ENCODE peak calls at places on chromosome 3, in nine cellular contexts. K, T, E, D, W, U, R, H and V are unnamed samples.

GRCh38 chr3:100041328-100041749 is 73.0 kb downstream of the FILIP1L start:
- DNase-seq in H (no peak), E (no peak), W (no peak), U (peak; percentile 94), T (no peak), R (peak; percentile 86), K (no peak), D (no peak), V (peak; percentile 57)

GRCh38 chr3:98814799-98815450 is 51.8 kb downstream of the ST3GAL6 start:
- DNase-seq in T (no peak), E (no peak), K (no peak), D (no peak), R (peak; percentile 72), H (no peak), W (no peak), U (no peak), V (no peak)

GRCh38 chr3:158804441-158804840 is 2.6 kb downstream of the MFSD1 start:
- DNase-seq in K (no peak), U (no peak), W (no peak), E (no peak), T (no peak), H (no peak), D (no peak), R (no peak), V (no peak)

GRCh38 chr3:10585945-10586344 is 80.6 kb upstream of the ATP2B2 start:
- DNase-seq in R (no peak), H (no peak), D (no peak), W (no peak), K (no peak), U (no peak), E (no peak), T (no peak), V (no peak)

GRCh38 chr3:161415506-161416231 is 44.4 kb upstream of the SPTSSB start:
- DNase-seq in T (no peak), U (peak; percentile 77), R (peak; percentile 87), W (no peak), K (no peak), D (no peak), E (no peak), H (peak; percentile 45), V (no peak)

GRCh38 chr3:172087827-172088580 is 48.6 kb downstream of the FNDC3B start:
- DNase-seq in K (no peak), R (no peak), D (no peak), U (no peak), W (no peak), H (no peak), E (no peak), T (no peak), V (no peak)

GRCh38 chr3:187616307-187616939 is 53.8 kb downstream of the SST start:
- DNase-seq in R (peak; percentile 57), H (peak; percentile 18), W (no peak), U (peak; percentile 17), E (peak; percentile 44), K (peak; percentile 43), T (peak; percentile 66), D (peak; percentile 36), V (peak; percentile 3)

GRCh38 chr3:183298708-183299153 is 45.7 kb downstream of the B3GNT5 start:
- DNase-seq in U (peak; percentile 77), K (no peak), H (no peak), E (no peak), R (peak; percentile 49), W (peak; percentile 90), D (no peak), T (peak; percentile 65), V (no peak)

GRCh38 chr3:12982619-12983101 is 90.6 kb downstream of the IQSEC1 start:
- DNase-seq in W (no peak), U (no peak), H (no peak), D (no peak), K (no peak), T (no peak), E (no peak), R (no peak), V (no peak)

GRCh38 chr3:120102674-120103073 is 8.4 kb upstream of the GSK3B start:
- DNase-seq in D (no peak), R (no peak), T (no peak), E (no peak), U (no peak), W (no peak), H (no peak), K (no peak), V (no peak)

GRCh38 chr3:4571690-4572334 is 78.7 kb downstream of the ITPR1 start:
- DNase-seq in U (no peak), R (no peak), T (no peak), E (no peak), D (no peak), W (no peak), K (no peak), H (no peak), V (no peak)

GRCh38 chr3:192802957-192803899 is 75.9 kb upstream of the FGF12 start:
- DNase-seq in U (no peak), H (peak; percentile 27), E (no peak), W (no peak), R (no peak), K (no peak), T (peak; percentile 25), D (peak; percentile 29), V (peak; percentile 61)

GRCh38 chr3:51591231-51591630 is 52.7 kb downstream of the RAD54L2 start:
- DNase-seq in H (no peak), T (no peak), W (no peak), D (no peak), K (no peak), R (no peak), U (peak; percentile 44), E (no peak), V (no peak)

GRCh38 chr3:47016934-47017435 is 37.5 kb downstream of the NBEAL2 start:
- DNase-seq in E (peak; percentile 9), W (no peak), H (no peak), R (peak; percentile 74), K (no peak), D (no peak), U (peak; percentile 56), T (no peak), V (peak; percentile 29)

GRCh38 chr3:152301745-152302181 is 33.0 kb downstream of the MBNL1 start:
- DNase-seq in E (no peak), H (no peak), U (no peak), K (no peak), D (no peak), R (no peak), T (no peak), W (no peak), V (no peak)

GRCh38 chr3:63927623-63928280 is 15.6 kb upstream of the SCAANT1 start:
- DNase-seq in R (no peak), T (no peak), K (no peak), W (no peak), D (no peak), H (no peak), E (no peak), U (no peak), V (no peak)

GRCh38 chr3:171850324-171850697 is 7.2 kb downstream of the TMEM212 start:
- DNase-seq in U (no peak), H (no peak), T (no peak), K (no peak), E (no peak), R (no peak), D (no peak), W (no peak), V (no peak)

GRCh38 chr3:160885791-160886286 is 129.8 kb downstream of the PPM1L start:
- DNase-seq in H (no peak), D (no peak), R (no peak), K (no peak), E (no peak), U (peak; percentile 2), W (peak; percentile 77), T (peak; percentile 93), V (no peak)

GRCh38 chr3:141646760-141647561 is 91.1 kb upstream of the RNF7 start:
- DNase-seq in R (peak; percentile 20), U (peak; percentile 27), D (peak; percentile 21), K (no peak), E (no peak), H (peak; percentile 40), T (no peak), W (peak; percentile 54), V (peak; percentile 79)

GRCh38 chr3:171342200-171342599 is 118.0 kb downstream of the TNIK start:
- DNase-seq in H (no peak), E (no peak), T (no peak), U (no peak), W (no peak), K (no peak), R (no peak), D (no peak), V (no peak)

GRCh38 chr3:159018341-159018740 is 216.5 kb downstream of the MFSD1 start:
- DNase-seq in K (no peak), H (no peak), W (no peak), E (no peak), D (no peak), U (no peak), R (no peak), T (no peak), V (no peak)

GRCh38 chr3:189827108-189827507 is 195.9 kb downstream of the TP63 start:
- DNase-seq in W (no peak), E (no peak), H (no peak), U (no peak), R (no peak), K (no peak), D (no peak), T (no peak), V (no peak)

GRCh38 chr3:190321789-190322603 is at the start of gene CLDN1:
- DNase-seq in H (peak; percentile 74), T (peak; percentile 93), K (peak; percentile 65), W (peak; percentile 82), R (peak; percentile 47), U (peak; percentile 70), D (peak; percentile 85), E (peak; percentile 44), V (peak; percentile 69)

GRCh38 chr3:79809106-79809505 is 41.3 kb upstream of the ROBO1 start:
- DNase-seq in U (no peak), W (no peak), R (no peak), E (no peak), D (no peak), T (no peak), K (no peak), H (no peak), V (no peak)

GRCh38 chr3:30504939-30505338 is 101.5 kb upstream of the TGFBR2 start:
- DNase-seq in T (no peak), W (no peak), E (no peak), R (no peak), U (no peak), D (no peak), K (no peak), H (no peak), V (no peak)

GRCh38 chr3:17431004-17431403 is 311.4 kb downstream of the TBC1D5 start:
- DNase-seq in H (peak; percentile 32), U (peak; percentile 29), K (no peak), D (no peak), W (no peak), E (no peak), T (no peak), R (peak; percentile 46), V (no peak)

GRCh38 chr3:105747056-105747455 is 121.8 kb downstream of the CBLB start:
- DNase-seq in W (no peak), K (no peak), E (no peak), D (no peak), U (no peak), T (no peak), H (no peak), R (peak; percentile 39), V (no peak)